ENCODE peak calls at places on chromosomes 16 and 17, in four cellular contexts. B, O, D and W are unnamed samples.
A peak's percentile ranks its signal among the peaks of the same experiment; 100 is the strongest.

GRCh38 chr17:42519546-42520444 is 16.2 kb upstream of the NAGLU start:
- DNase-seq in O (peak; percentile 65), B (peak; percentile 99), D (no peak), W (no peak)

GRCh38 chr17:31509095-31509804 is 117.8 kb downstream of the RAB11FIP4 start:
- DNase-seq in O (peak; percentile 36), D (no peak), B (no peak), W (no peak)

GRCh38 chr16:11966173-11966572 is 1.2 kb downstream of the TNFRSF17 start:
- DNase-seq in O (no peak), D (peak; percentile 76), B (no peak), W (no peak)

GRCh38 chr17:78337244-78338109 is 22.4 kb downstream of the SOCS3 start:
- DNase-seq in O (no peak), B (peak; percentile 93), D (peak; percentile 87), W (no peak)

GRCh38 chr17:47279062-47279801 is 25.6 kb downstream of the ITGB3 start:
- DNase-seq in D (peak; percentile 92), O (peak; percentile 83), B (peak; percentile 97), W (no peak)

GRCh38 chr17:30226878-30227277 is 8.6 kb downstream of the SLC6A4 start:
- DNase-seq in B (no peak), D (no peak), O (no peak), W (no peak)

GRCh38 chr16:46947900-46948547 is 25.4 kb downstream of the DNAJA2 start:
- DNase-seq in O (peak; percentile 64), D (peak; percentile 32), B (peak; percentile 49), W (peak; percentile 65)

GRCh38 chr17:78142113-78142861 is 3.9 kb upstream of the C17orf99 start:
- DNase-seq in O (peak; percentile 49), D (no peak), B (peak; percentile 81), W (no peak)

GRCh38 chr16:27111486-27111885 is 44.8 kb downstream of the C16orf82 start:
- DNase-seq in D (no peak), B (no peak), O (no peak), W (no peak)

GRCh38 chr17:38701504-38702165 is 3.4 kb upstream of the MLLT6 start:
- DNase-seq in D (peak; percentile 86), O (peak; percentile 75), B (peak; percentile 71), W (no peak)

GRCh38 chr17:32854177-32854576 is 22.7 kb downstream of the MYO1D start:
- DNase-seq in B (no peak), O (no peak), D (no peak), W (no peak)

GRCh38 chr16:20851601-20852000 is 45.3 kb downstream of the REXO5 start:
- DNase-seq in O (no peak), B (peak; percentile 92), D (no peak), W (no peak)

GRCh38 chr16:27742333-27742732 is 192.4 kb downstream of the KATNIP start:
- DNase-seq in B (no peak), D (no peak), O (no peak), W (no peak)

GRCh38 chr16:77183137-77183536 is 7.9 kb upstream of the MON1B start:
- DNase-seq in O (no peak), B (peak; percentile 4), D (no peak), W (no peak)

GRCh38 chr16:85767569-85767968 is 16.7 kb upstream of the C16orf74 start:
- DNase-seq in O (peak; percentile 15), D (no peak), B (peak; percentile 88), W (no peak)

GRCh38 chr16:53773150-53773846 is 69.3 kb downstream of the FTO start:
- DNase-seq in O (peak; percentile 65), D (peak; percentile 13), B (peak; percentile 79), W (peak; percentile 52)

GRCh38 chr17:83109793-83110645 is 30.6 kb downstream of the METRNL start:
- DNase-seq in B (peak; percentile 97), O (peak; percentile 39), D (no peak), W (peak; percentile 95)

GRCh38 chr17:57370051-57370581 is 113.8 kb downstream of the MSI2 start:
- DNase-seq in O (peak; percentile 28), B (peak; percentile 88), D (no peak), W (peak; percentile 31)

GRCh38 chr17:58317421-58318064 is 11.1 kb downstream of the TSPOAP1 start:
- DNase-seq in O (peak; percentile 58), B (peak; percentile 75), D (peak; percentile 66), W (peak; percentile 81)

DNA sequence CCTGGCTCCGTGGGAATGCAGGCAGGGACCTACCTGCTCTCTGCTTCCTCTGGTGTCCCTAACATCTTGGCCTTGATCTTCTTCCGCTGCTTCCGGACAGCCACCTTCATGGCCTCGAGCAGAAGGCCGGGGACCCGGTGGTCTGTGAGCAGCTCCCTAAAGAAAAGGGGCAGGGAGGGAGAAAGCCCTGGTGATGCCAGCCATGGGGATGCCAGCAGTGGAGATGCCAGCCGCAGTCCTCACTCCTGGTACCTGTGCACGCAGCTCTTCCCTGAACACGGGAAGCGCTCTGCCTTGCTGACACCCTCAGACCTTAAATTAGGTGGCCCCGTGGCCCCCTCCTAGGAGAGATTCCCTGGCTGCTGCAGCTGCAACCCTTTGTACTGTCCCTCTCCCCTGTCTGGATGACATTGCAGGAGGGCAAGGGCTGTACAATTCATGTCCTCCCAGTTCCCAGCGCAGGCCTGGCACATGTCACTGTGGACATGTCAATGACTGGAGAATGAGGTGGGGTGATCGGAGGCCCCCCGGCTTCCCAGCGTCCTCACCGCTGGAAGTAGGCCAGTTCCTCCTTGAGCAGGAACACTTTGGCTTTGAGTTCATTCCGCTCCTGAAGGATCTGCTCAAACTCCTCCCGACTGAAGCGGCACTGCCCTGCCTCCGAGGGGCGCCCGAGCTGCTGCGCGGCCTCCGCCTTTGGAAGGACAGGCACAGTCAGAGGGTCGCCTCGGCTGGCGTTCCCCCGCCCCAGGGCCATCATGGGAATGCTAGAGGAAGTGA is 1.7 kb downstream of the RILP start:
- DNase-seq in D (no peak), O (peak; percentile 40), B (no peak), W (no peak)
- TF ChIP-seq RCOR1 in D (no peak), O (no peak), B (no peak), W (no peak)

DNA sequence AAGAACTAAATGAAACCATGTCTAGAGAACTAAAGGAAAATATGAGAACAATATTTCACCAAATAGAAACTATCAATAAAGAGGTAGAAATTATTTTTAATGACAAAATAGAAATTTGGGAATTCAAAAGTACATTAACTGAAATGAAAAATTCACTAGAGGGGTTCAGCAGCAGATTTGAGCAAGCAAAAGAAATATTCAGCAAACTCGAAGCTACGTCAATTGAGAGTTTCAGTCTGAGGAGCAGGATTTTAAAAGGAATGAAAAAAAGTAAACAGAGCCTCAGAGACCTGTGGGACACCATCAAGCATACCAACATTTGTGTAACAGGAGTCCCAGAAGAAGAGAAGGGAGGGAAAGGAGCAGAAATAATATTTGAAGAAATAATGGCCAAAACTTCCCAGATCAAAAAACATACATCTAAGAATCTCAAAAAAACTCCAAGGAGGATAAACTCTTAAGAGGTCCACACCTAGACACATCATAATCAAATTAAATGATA is 38.3 kb downstream of the ZFP90 start:
- DNase-seq in B (no peak), O (no peak), D (no peak), W (no peak)
- H3K9me3 ChIP-seq in B (peaks cover 52% of the 10 kb centered on the region), O (peaks cover under 1% of the 10 kb centered on the region), D (peaks cover 9% of the 10 kb centered on the region), W (no peaks in the 10 kb centered on the region)

GRCh38 chr17:70021726-70022125 is 53.3 kb upstream of the KCNJ16 start:
- DNase-seq in B (peak; percentile 7), D (no peak), O (no peak), W (no peak)
- H2AFZ ChIP-seq in B (no peak overlapping the region), D (no peak overlapping the region), O (no peak overlapping the region), W (peak overlapping the region; percentile 58)

GRCh38 chr17:51761105-51761504 is 397.4 kb downstream of the CA10 start:
- DNase-seq in D (no peak), O (no peak), B (no peak), W (no peak)
- TF ChIP-seq RCOR1 in D (no peak), O (no peak), B (no peak), W (no peak)

GRCh38 chr17:22462461-22462860 is 770.1 kb downstream of the KCNJ18 start:
- DNase-seq in O (no peak), D (no peak), B (no peak), W (no peak)
- H3K9me3 ChIP-seq in O (no peaks in the 10 kb centered on the region), D (no peaks in the 10 kb centered on the region), B (peaks cover 28% of the 10 kb centered on the region), W (no peaks in the 10 kb centered on the region)